ENCODE peak calls at places on chromosome 4, in eight cellular contexts. One of them, this sample, is unnamed.

GRCh38 chr4:126097155-126097554 is 782.4 kb downstream of the FAT4 start:
- DNase-seq in mucosa of descending colon: no peak
- DNase-seq in AG09309: no peak
- DNase-seq in fibroblast of mammary gland: no peak
- DNase-seq in ovary: no peak
- DNase-seq in A549: no peak
- DNase-seq in neural progenitor cell: no peak
- DNase-seq in brain microvascular endothelial cell: no peak
- DNase-seq in this sample: no peak

GRCh38 chr4:8261851-8262535 is 7.6 kb upstream of the HTRA3 start:
- DNase-seq in mucosa of descending colon: no peak
- DNase-seq in AG09309: no peak
- DNase-seq in fibroblast of mammary gland: no peak
- DNase-seq in ovary: no peak
- DNase-seq in A549: no peak
- DNase-seq in neural progenitor cell: no peak
- DNase-seq in brain microvascular endothelial cell: no peak
- DNase-seq in this sample: no peak

GRCh38 chr4:173413043-173413442 is 14.1 kb upstream of the SCRG1 start:
- DNase-seq in mucosa of descending colon: no peak
- DNase-seq in AG09309: no peak
- DNase-seq in fibroblast of mammary gland: peak; percentile 80
- DNase-seq in ovary: no peak
- DNase-seq in A549: no peak
- DNase-seq in neural progenitor cell: no peak
- DNase-seq in brain microvascular endothelial cell: peak; percentile 43
- DNase-seq in this sample: no peak

GRCh38 chr4:114615435-114615834 is 16.8 kb downstream of the UGT8 start:
- DNase-seq in mucosa of descending colon: peak; percentile 58
- DNase-seq in AG09309: no peak
- DNase-seq in fibroblast of mammary gland: no peak
- DNase-seq in ovary: no peak
- DNase-seq in A549: no peak
- DNase-seq in neural progenitor cell: no peak
- DNase-seq in brain microvascular endothelial cell: no peak
- DNase-seq in this sample: no peak

GRCh38 chr4:80026080-80026479 is 46.9 kb downstream of the ANTXR2 start:
- DNase-seq in mucosa of descending colon: no peak
- DNase-seq in AG09309: no peak
- DNase-seq in fibroblast of mammary gland: no peak
- DNase-seq in ovary: no peak
- DNase-seq in A549: no peak
- DNase-seq in neural progenitor cell: no peak
- DNase-seq in brain microvascular endothelial cell: peak; percentile 15
- DNase-seq in this sample: no peak

GRCh38 chr4:175947117-175947722 is 118.4 kb upstream of the WDR17 start:
- DNase-seq in mucosa of descending colon: peak; percentile 27
- DNase-seq in AG09309: peak; percentile 2
- DNase-seq in fibroblast of mammary gland: peak; percentile 44
- DNase-seq in ovary: no peak
- DNase-seq in A549: no peak
- DNase-seq in neural progenitor cell: peak; percentile 6
- DNase-seq in brain microvascular endothelial cell: peak; percentile 16
- DNase-seq in this sample: no peak

GRCh38 chr4:41835321-41835995 is 86.9 kb upstream of the PHOX2B start:
- DNase-seq in mucosa of descending colon: no peak
- DNase-seq in AG09309: no peak
- DNase-seq in fibroblast of mammary gland: no peak
- DNase-seq in ovary: no peak
- DNase-seq in A549: no peak
- DNase-seq in neural progenitor cell: no peak
- DNase-seq in brain microvascular endothelial cell: no peak
- DNase-seq in this sample: no peak

GRCh38 chr4:17493629-17494028 is 18.3 kb downstream of the QDPR start:
- DNase-seq in mucosa of descending colon: no peak
- DNase-seq in AG09309: no peak
- DNase-seq in fibroblast of mammary gland: no peak
- DNase-seq in ovary: no peak
- DNase-seq in A549: no peak
- DNase-seq in neural progenitor cell: no peak
- DNase-seq in brain microvascular endothelial cell: no peak
- DNase-seq in this sample: no peak

GRCh38 chr4:37684154-37684553 is 2.0 kb downstream of the RELL1 start:
- DNase-seq in mucosa of descending colon: no peak
- DNase-seq in AG09309: no peak
- DNase-seq in fibroblast of mammary gland: no peak
- DNase-seq in ovary: no peak
- DNase-seq in A549: no peak
- DNase-seq in neural progenitor cell: no peak
- DNase-seq in brain microvascular endothelial cell: no peak
- DNase-seq in this sample: no peak
- H3K4me3 ChIP-seq in mucosa of descending colon: no peak overlapping the region
- H3K4me3 ChIP-seq in AG09309: no peak overlapping the region
- H3K4me3 ChIP-seq in fibroblast of mammary gland: no peak overlapping the region
- H3K4me3 ChIP-seq in ovary: no peak overlapping the region
- H3K4me3 ChIP-seq in A549: no peak overlapping the region
- H3K4me3 ChIP-seq in neural progenitor cell: no peak overlapping the region
- H3K4me3 ChIP-seq in brain microvascular endothelial cell: no peak overlapping the region
- H3K4me3 ChIP-seq in this sample: no peak overlapping the region

GRCh38 chr4:167524091-167524490 is 289.8 kb upstream of the SPOCK3 start:
- DNase-seq in mucosa of descending colon: no peak
- DNase-seq in AG09309: no peak
- DNase-seq in fibroblast of mammary gland: no peak
- DNase-seq in ovary: no peak
- DNase-seq in A549: no peak
- DNase-seq in neural progenitor cell: no peak
- DNase-seq in brain microvascular endothelial cell: no peak
- DNase-seq in this sample: no peak
- TF ChIP-seq CTCF in mucosa of descending colon: no peak
- TF ChIP-seq CTCF in AG09309: no peak
- TF ChIP-seq CTCF in fibroblast of mammary gland: no peak
- TF ChIP-seq CTCF in ovary: no peak
- TF ChIP-seq CTCF in A549: no peak
- TF ChIP-seq CTCF in neural progenitor cell: no peak
- TF ChIP-seq CTCF in brain microvascular endothelial cell: no peak
- TF ChIP-seq CTCF in this sample: no peak

GRCh38 chr4:13527983-13528822 is 16.1 kb downstream of the NKX3-2 start:
- DNase-seq in mucosa of descending colon: no peak
- DNase-seq in AG09309: no peak
- DNase-seq in fibroblast of mammary gland: no peak
- DNase-seq in ovary: no peak
- DNase-seq in A549: no peak
- DNase-seq in neural progenitor cell: no peak
- DNase-seq in brain microvascular endothelial cell: no peak
- DNase-seq in this sample: no peak
- H3K4me3 ChIP-seq in mucosa of descending colon: no peak overlapping the region
- H3K4me3 ChIP-seq in AG09309: no peak overlapping the region
- H3K4me3 ChIP-seq in fibroblast of mammary gland: no peak overlapping the region
- H3K4me3 ChIP-seq in ovary: no peak overlapping the region
- H3K4me3 ChIP-seq in A549: peak overlapping the region; percentile 27
- H3K4me3 ChIP-seq in neural progenitor cell: no peak overlapping the region
- H3K4me3 ChIP-seq in brain microvascular endothelial cell: no peak overlapping the region
- H3K4me3 ChIP-seq in this sample: no peak overlapping the region

DNA sequence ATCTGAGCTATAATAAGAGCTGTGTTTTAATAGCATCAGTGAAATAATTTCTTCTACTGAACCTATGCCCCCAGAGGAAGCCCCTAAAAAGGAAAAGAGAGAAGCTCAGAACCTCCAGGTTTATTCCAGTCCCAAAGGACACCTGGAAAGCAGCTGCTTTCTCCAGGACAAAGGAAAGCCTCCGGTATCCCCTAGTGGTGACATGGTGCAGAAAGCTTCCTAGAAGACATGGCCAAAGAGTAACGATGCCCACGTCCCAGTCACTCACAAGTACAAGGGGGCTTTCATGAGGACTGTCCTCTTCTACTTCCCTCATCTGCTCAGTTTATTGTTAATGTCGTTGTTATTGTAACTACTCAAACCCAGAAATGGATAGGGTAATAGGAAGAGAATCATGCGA is 343.9 kb downstream of the UNC5C start:
- DNase-seq in mucosa of descending colon: no peak
- DNase-seq in AG09309: no peak
- DNase-seq in fibroblast of mammary gland: no peak
- DNase-seq in ovary: no peak
- DNase-seq in A549: peak; percentile 7
- DNase-seq in neural progenitor cell: peak; percentile 65
- DNase-seq in brain microvascular endothelial cell: no peak
- DNase-seq in this sample: no peak
- TF ChIP-seq CTCF in mucosa of descending colon: no peak
- TF ChIP-seq CTCF in AG09309: peak; percentile 22
- TF ChIP-seq CTCF in fibroblast of mammary gland: peak; percentile 32
- TF ChIP-seq CTCF in ovary: no peak
- TF ChIP-seq CTCF in A549: peak; percentile 32
- TF ChIP-seq CTCF in neural progenitor cell: peak; percentile 59
- TF ChIP-seq CTCF in brain microvascular endothelial cell: peak; percentile 75
- TF ChIP-seq CTCF in this sample: peak; percentile 46

This sample was measured in LNCaP clone FGC.